ENCODE peak calls at places on chromosomes 6 and 20, in seven cellular contexts. N, P, C, I, U, A and V are unnamed samples.
A peak's percentile ranks its signal among the peaks of the same experiment; 100 is the strongest.

GRCh38 chr6:118905084-118905483 is 11.1 kb downstream of the ASF1A start:
- DNase-seq in A (no peak), U (no peak), I (no peak), P (no peak), C (no peak), N (no peak), V (no peak)

GRCh38 chr6:152696543-152696942 is 1.2 kb upstream of the MYCT1 start:
- DNase-seq in C (no peak), P (no peak), N (no peak), A (no peak), I (no peak), U (no peak), V (no peak)

GRCh38 chr6:1527098-1527497 is 82.6 kb upstream of the FOXC1 start:
- DNase-seq in C (peak; percentile 61), U (peak; percentile 50), N (peak; percentile 85), P (no peak), I (no peak), A (no peak), V (peak; percentile 78)

GRCh38 chr6:69084746-69085335 is 449.8 kb downstream of the ADGRB3 start:
- DNase-seq in C (no peak), A (no peak), N (no peak), U (no peak), I (no peak), P (no peak), V (no peak)

GRCh38 chr6:35064508-35065440 is 76.4 kb downstream of the TCP11 start:
- DNase-seq in C (no peak), A (no peak), U (no peak), N (no peak), P (no peak), I (no peak), V (no peak)

GRCh38 chr20:61287583-61287982 is 35.5 kb downstream of the CDH4 start:
- DNase-seq in C (no peak), I (no peak), A (no peak), U (no peak), P (no peak), N (no peak), V (no peak)

GRCh38 chr6:122145246-122145645 is 254.2 kb upstream of the HSF2 start:
- DNase-seq in A (no peak), U (no peak), C (no peak), N (no peak), I (no peak), P (no peak), V (no peak)

GRCh38 chr20:10430000-10430466 is 4.0 kb downstream of the MKKS start:
- DNase-seq in N (no peak), A (no peak), C (no peak), P (no peak), I (no peak), U (no peak), V (no peak)

GRCh38 chr6:5122504-5123112 is 37.5 kb downstream of the PPP1R3G start:
- DNase-seq in C (no peak), P (no peak), A (no peak), U (no peak), N (no peak), I (no peak), V (no peak)

GRCh38 chr6:121319112-121319553 is 15.1 kb downstream of the TBC1D32 start:
- DNase-seq in N (peak; percentile 37), P (no peak), A (no peak), I (no peak), U (no peak), C (peak; percentile 43), V (no peak)

GRCh38 chr6:45967363-45967762 is 48.3 kb downstream of the CLIC5 start:
- DNase-seq in N (no peak), A (no peak), C (no peak), P (no peak), I (no peak), U (no peak), V (no peak)

GRCh38 chr20:14355791-14356190 is 18.4 kb upstream of the FLRT3 start:
- DNase-seq in I (no peak), N (no peak), C (no peak), A (no peak), P (no peak), U (no peak), V (no peak)

GRCh38 chr20:40494238-40494637 is 194.8 kb downstream of the MAFB start:
- DNase-seq in U (peak; percentile 35), A (no peak), C (no peak), N (no peak), P (no peak), I (no peak), V (no peak)

GRCh38 chr6:39855356-39855995 is 63.3 kb downstream of the DAAM2 start:
- DNase-seq in I (no peak), P (no peak), U (no peak), A (no peak), C (no peak), N (no peak), V (no peak)

GRCh38 chr6:56387621-56388413 is 140.4 kb upstream of the COL21A1 start:
- DNase-seq in C (no peak), A (no peak), U (peak; percentile 58), P (no peak), N (no peak), I (no peak), V (no peak)

GRCh38 chr6:87730310-87730709 is 28.3 kb upstream of the AKIRIN2 start:
- DNase-seq in A (no peak), C (no peak), I (no peak), P (no peak), N (no peak), U (peak; percentile 82), V (no peak)

GRCh38 chr20:47258745-47259695 is 97.5 kb downstream of the ZMYND8 start:
- DNase-seq in A (peak; percentile 34), P (peak; percentile 68), N (no peak), C (no peak), U (peak; percentile 83), I (no peak), V (no peak)

GRCh38 chr20:45392733-45393132 is 14.6 kb upstream of the TP53TG5 start:
- DNase-seq in A (no peak), C (no peak), U (no peak), I (no peak), N (no peak), P (no peak), V (no peak)

DNA sequence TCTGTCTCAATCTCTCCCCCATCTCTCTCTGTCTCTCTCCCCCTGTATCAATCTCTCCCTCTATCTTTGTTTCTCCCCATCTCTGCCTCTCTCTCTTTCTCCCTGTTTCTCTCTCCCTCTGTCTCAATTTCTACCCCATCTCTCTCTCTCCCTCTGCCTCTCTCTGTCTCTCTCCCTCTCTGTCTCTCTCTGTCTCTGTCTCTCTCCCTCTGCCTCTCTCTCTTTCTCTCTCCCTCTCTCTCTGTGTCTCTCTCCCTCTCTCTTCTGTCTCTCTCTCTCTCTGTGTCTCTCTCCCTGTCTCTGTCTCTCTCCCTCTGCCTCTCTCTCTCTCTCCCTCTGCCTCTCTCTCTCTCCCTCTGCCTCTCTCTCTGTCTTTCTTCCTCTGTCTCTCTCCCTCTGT is 62.6 kb downstream of the DACT2 start:
- DNase-seq in I (no peak), P (no peak), A (no peak), U (no peak), N (no peak), C (no peak), V (no peak)
- H3K27me3 ChIP-seq in I (no peaks in the 10 kb centered on the region), P (no peaks in the 10 kb centered on the region), A (no peaks in the 10 kb centered on the region), U (no peaks in the 10 kb centered on the region), N (no peaks in the 10 kb centered on the region), C (no peaks in the 10 kb centered on the region), V (no peaks in the 10 kb centered on the region)

GRCh38 chr6:169935348-169935718 is 183.9 kb downstream of the ERMARD start:
- DNase-seq in P (no peak), A (no peak), I (peak; percentile 50), N (no peak), C (no peak), U (no peak), V (no peak)

GRCh38 chr6:169937389-169938261 is 186.2 kb downstream of the ERMARD start:
- DNase-seq in N (no peak), I (no peak), P (no peak), A (no peak), C (peak; percentile 29), U (no peak), V (no peak)

GRCh38 chr6:169935861-169936260 is 184.4 kb downstream of the ERMARD start:
- DNase-seq in I (no peak), A (no peak), P (no peak), U (no peak), N (no peak), C (no peak), V (no peak)

GRCh38 chr6:169934699-169935347 is 183.4 kb downstream of the ERMARD start:
- DNase-seq in C (no peak), P (no peak), A (no peak), U (no peak), N (no peak), I (no peak), V (no peak)

DNA sequence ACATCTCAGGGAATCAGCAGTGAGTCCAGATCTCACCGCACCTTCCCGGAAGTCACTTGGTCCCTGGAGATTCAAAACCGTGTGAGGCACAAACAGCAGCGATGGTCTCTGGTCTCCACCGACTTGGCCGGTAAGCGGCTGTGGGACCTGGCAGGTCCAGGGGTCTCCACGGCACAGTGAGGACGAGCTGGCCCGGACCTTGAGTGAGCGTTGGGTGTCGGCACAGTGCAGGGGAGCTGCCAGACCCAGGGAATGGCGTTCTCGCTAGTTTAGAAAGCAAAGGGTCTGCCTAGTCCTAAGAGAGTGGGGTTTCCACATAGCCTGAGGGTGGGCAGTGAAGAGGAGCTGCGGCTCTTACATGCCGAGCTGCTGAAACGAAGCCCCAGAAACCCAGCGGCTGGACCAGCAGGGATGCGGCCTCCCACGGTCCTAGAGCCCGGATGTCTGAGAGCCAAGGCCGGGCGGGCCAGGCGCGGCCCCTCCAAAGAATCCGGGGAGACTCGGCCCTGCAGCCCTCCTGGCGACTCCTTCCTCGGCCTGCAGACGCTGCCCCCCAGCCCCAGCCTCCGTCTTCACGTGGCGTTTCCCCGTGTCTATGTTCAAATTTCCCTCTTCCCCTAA is 185.0 kb downstream of the ERMARD start:
- DNase-seq in U (no peak), I (no peak), C (no peak), N (no peak), A (no peak), P (no peak), V (no peak)
- H3K27me3 ChIP-seq in U (peaks cover 6% of the 10 kb centered on the region), I (no peaks in the 10 kb centered on the region), C (peaks cover 20% of the 10 kb centered on the region), N (no peaks in the 10 kb centered on the region), A (no peaks in the 10 kb centered on the region), P (peaks cover 6% of the 10 kb centered on the region), V (no peaks in the 10 kb centered on the region)

GRCh38 chr6:33029297-33030184 is 20.1 kb upstream of the HLA-DOA start:
- DNase-seq in P (no peak), U (no peak), N (no peak), I (peak; percentile 46), A (no peak), C (no peak), V (no peak)
- H3K27me3 ChIP-seq in P (no peaks in the 10 kb centered on the region), U (no peaks in the 10 kb centered on the region), N (no peaks in the 10 kb centered on the region), I (no peaks in the 10 kb centered on the region), A (no peaks in the 10 kb centered on the region), C (peaks cover 17% of the 10 kb centered on the region), V (peaks cover 30% of the 10 kb centered on the region)

GRCh38 chr20:3674447-3674846 is 7.4 kb downstream of the ADAM33 start:
- DNase-seq in U (no peak), I (no peak), P (no peak), N (no peak), C (no peak), A (no peak), V (no peak)

GRCh38 chr20:3672864-3673550 is 8.8 kb downstream of the ADAM33 start:
- DNase-seq in U (no peak), N (no peak), I (no peak), P (no peak), C (no peak), A (no peak), V (no peak)

GRCh38 chr20:3677733-3678132 is 4.1 kb downstream of the ADAM33 start:
- DNase-seq in N (no peak), C (no peak), A (no peak), U (no peak), I (peak; percentile 78), P (no peak), V (no peak)

GRCh38 chr20:3673551-3674070 is 8.2 kb downstream of the ADAM33 start:
- DNase-seq in N (no peak), I (no peak), P (no peak), A (no peak), C (no peak), U (no peak), V (no peak)

GRCh38 chr20:3674995-3675900 is 6.6 kb downstream of the ADAM33 start:
- DNase-seq in P (no peak), N (no peak), U (no peak), C (no peak), I (no peak), A (no peak), V (no peak)
- H3K27me3 ChIP-seq in P (peaks cover 45% of the 10 kb centered on the region), N (peaks cover 80% of the 10 kb centered on the region), U (peaks cover 52% of the 10 kb centered on the region), C (peaks cover 33% of the 10 kb centered on the region), I (no peaks in the 10 kb centered on the region), A (no peaks in the 10 kb centered on the region), V (peaks cover 12% of the 10 kb centered on the region)